ENCODE peak calls at places on chromosomes 11 and 22, in five cellular contexts. One of them, this sample, is unnamed.

GRCh38 chr11:123505546-123506299 is 75.7 kb downstream of the GRAMD1B start:
- DNase-seq in NCI-H1436: no peak
- DNase-seq in body of pancreas: no peak
- DNase-seq in cardiac muscle cell: no peak
- DNase-seq in smooth muscle cell of the brain vasculature: no peak
- DNase-seq in this sample: no peak

GRCh38 chr11:61452825-61453224 is 22.9 kb downstream of the SDHAF2 start:
- DNase-seq in NCI-H1436: no peak
- DNase-seq in body of pancreas: no peak
- DNase-seq in cardiac muscle cell: no peak
- DNase-seq in smooth muscle cell of the brain vasculature: no peak
- DNase-seq in this sample: no peak

GRCh38 chr11:11587122-11587521 is 34.7 kb downstream of the GALNT18 start:
- DNase-seq in NCI-H1436: no peak
- DNase-seq in body of pancreas: no peak
- DNase-seq in cardiac muscle cell: no peak
- DNase-seq in smooth muscle cell of the brain vasculature: no peak
- DNase-seq in this sample: no peak

GRCh38 chr11:69302447-69302846 is 8.5 kb downstream of the MYEOV start:
- DNase-seq in NCI-H1436: no peak
- DNase-seq in body of pancreas: no peak
- DNase-seq in cardiac muscle cell: no peak
- DNase-seq in smooth muscle cell of the brain vasculature: no peak
- DNase-seq in this sample: no peak

GRCh38 chr11:33021937-33022336 is 6.3 kb downstream of the DEPDC7 start:
- DNase-seq in NCI-H1436: no peak
- DNase-seq in body of pancreas: no peak
- DNase-seq in cardiac muscle cell: no peak
- DNase-seq in smooth muscle cell of the brain vasculature: no peak
- DNase-seq in this sample: peak

GRCh38 chr11:75536786-75537629 is 11.3 kb upstream of the GDPD5 start:
- DNase-seq in NCI-H1436: no peak
- DNase-seq in body of pancreas: no peak
- DNase-seq in cardiac muscle cell: no peak
- DNase-seq in smooth muscle cell of the brain vasculature: no peak
- DNase-seq in this sample: no peak

GRCh38 chr11:91163619-91164451 is 941.0 kb upstream of the CHORDC1 start:
- DNase-seq in NCI-H1436: no peak
- DNase-seq in body of pancreas: peak
- DNase-seq in cardiac muscle cell: peak
- DNase-seq in smooth muscle cell of the brain vasculature: no peak
- DNase-seq in this sample: peak

GRCh38 chr11:119262668-119263351 is 54.1 kb downstream of the MCAM start:
- DNase-seq in NCI-H1436: no peak
- DNase-seq in body of pancreas: no peak
- DNase-seq in cardiac muscle cell: no peak
- DNase-seq in smooth muscle cell of the brain vasculature: no peak
- DNase-seq in this sample: peak

GRCh38 chr22:40414838-40415505 is 44.6 kb downstream of the SGSM3 start:
- DNase-seq in NCI-H1436: no peak
- DNase-seq in body of pancreas: no peak
- DNase-seq in cardiac muscle cell: no peak
- DNase-seq in smooth muscle cell of the brain vasculature: no peak
- DNase-seq in this sample: no peak

GRCh38 chr11:75384438-75385080 is 14.8 kb upstream of the RPS3 start:
- DNase-seq in NCI-H1436: peak
- DNase-seq in body of pancreas: peak
- DNase-seq in cardiac muscle cell: peak
- DNase-seq in smooth muscle cell of the brain vasculature: no peak
- DNase-seq in this sample: peak

GRCh38 chr11:70339066-70339465 is 59.3 kb upstream of the CTTN start:
- DNase-seq in NCI-H1436: no peak
- DNase-seq in body of pancreas: no peak
- DNase-seq in cardiac muscle cell: no peak
- DNase-seq in smooth muscle cell of the brain vasculature: no peak
- DNase-seq in this sample: no peak

GRCh38 chr11:20522536-20522935 is 76.9 kb upstream of the SLC6A5 start:
- DNase-seq in NCI-H1436: no peak
- DNase-seq in body of pancreas: no peak
- DNase-seq in cardiac muscle cell: no peak
- DNase-seq in smooth muscle cell of the brain vasculature: no peak
- DNase-seq in this sample: peak

GRCh38 chr11:25775608-25776007 is 556.3 kb upstream of the ANO3 start:
- DNase-seq in NCI-H1436: no peak
- DNase-seq in body of pancreas: no peak
- DNase-seq in cardiac muscle cell: no peak
- DNase-seq in smooth muscle cell of the brain vasculature: no peak
- DNase-seq in this sample: no peak